ENCODE peak calls at places on chromosomes 2 and 18, in nine cellular contexts. One of them, this sample, is unnamed.
A peak's percentile ranks its signal among the peaks of the same experiment; 100 is the strongest.

GRCh38 chr2:18378020-18378653 is 182.3 kb downstream of the RDH14 start:
- DNase-seq in NB4: peak; percentile 46
- DNase-seq in sigmoid colon: no peak
- DNase-seq in IMR-90: peak; percentile 49
- DNase-seq in A549: peak; percentile 55
- DNase-seq in heart left ventricle: peak; percentile 25
- DNase-seq in HCT116: peak; percentile 19
- DNase-seq in K562: peak; percentile 57
- DNase-seq in endothelial cell of umbilical vein: peak; percentile 54
- DNase-seq in this sample: peak; percentile 19

GRCh38 chr2:64474200-64474630 is 20.3 kb downstream of the LGALSL start:
- DNase-seq in NB4: peak; percentile 78
- DNase-seq in sigmoid colon: no peak
- DNase-seq in IMR-90: no peak
- DNase-seq in A549: no peak
- DNase-seq in heart left ventricle: no peak
- DNase-seq in HCT116: no peak
- DNase-seq in K562: no peak
- DNase-seq in endothelial cell of umbilical vein: no peak
- DNase-seq in this sample: no peak

GRCh38 chr2:236608308-236608564 is 38.6 kb downstream of the ACKR3 start:
- DNase-seq in NB4: no peak
- DNase-seq in sigmoid colon: no peak
- DNase-seq in IMR-90: no peak
- DNase-seq in A549: no peak
- DNase-seq in heart left ventricle: no peak
- DNase-seq in HCT116: no peak
- DNase-seq in K562: no peak
- DNase-seq in endothelial cell of umbilical vein: no peak
- DNase-seq in this sample: no peak

GRCh38 chr2:164560181-164560792 is 61.0 kb downstream of the GRB14 start:
- DNase-seq in NB4: peak; percentile 23
- DNase-seq in sigmoid colon: no peak
- DNase-seq in IMR-90: peak; percentile 16
- DNase-seq in A549: peak; percentile 25
- DNase-seq in heart left ventricle: no peak
- DNase-seq in HCT116: peak; percentile 4
- DNase-seq in K562: no peak
- DNase-seq in endothelial cell of umbilical vein: peak; percentile 67
- DNase-seq in this sample: no peak

GRCh38 chr2:30776831-30777652 is 30.2 kb downstream of the CAPN13 start:
- DNase-seq in NB4: no peak
- DNase-seq in sigmoid colon: no peak
- DNase-seq in IMR-90: no peak
- DNase-seq in A549: no peak
- DNase-seq in heart left ventricle: no peak
- DNase-seq in HCT116: no peak
- DNase-seq in K562: no peak
- DNase-seq in endothelial cell of umbilical vein: no peak
- DNase-seq in this sample: peak; percentile 52

GRCh38 chr2:46183426-46183825 is 113.8 kb upstream of the EPAS1 start:
- DNase-seq in NB4: no peak
- DNase-seq in sigmoid colon: no peak
- DNase-seq in IMR-90: no peak
- DNase-seq in A549: no peak
- DNase-seq in heart left ventricle: no peak
- DNase-seq in HCT116: no peak
- DNase-seq in K562: no peak
- DNase-seq in endothelial cell of umbilical vein: no peak
- DNase-seq in this sample: no peak

GRCh38 chr18:37539236-37539635 is 26.4 kb downstream of the CELF4 start:
- DNase-seq in NB4: no peak
- DNase-seq in sigmoid colon: no peak
- DNase-seq in IMR-90: no peak
- DNase-seq in A549: no peak
- DNase-seq in heart left ventricle: no peak
- DNase-seq in HCT116: no peak
- DNase-seq in K562: no peak
- DNase-seq in endothelial cell of umbilical vein: no peak
- DNase-seq in this sample: no peak

GRCh38 chr2:11417946-11418585 is 47.9 kb downstream of the E2F6 start:
- DNase-seq in NB4: peak; percentile 65
- DNase-seq in sigmoid colon: no peak
- DNase-seq in IMR-90: no peak
- DNase-seq in A549: peak; percentile 71
- DNase-seq in heart left ventricle: no peak
- DNase-seq in HCT116: no peak
- DNase-seq in K562: peak; percentile 62
- DNase-seq in endothelial cell of umbilical vein: no peak
- DNase-seq in this sample: no peak

GRCh38 chr2:80054339-80054675 is 250.2 kb downstream of the LRRTM1 start:
- DNase-seq in NB4: no peak
- DNase-seq in sigmoid colon: no peak
- DNase-seq in IMR-90: peak; percentile 26
- DNase-seq in A549: no peak
- DNase-seq in heart left ventricle: no peak
- DNase-seq in HCT116: no peak
- DNase-seq in K562: no peak
- DNase-seq in endothelial cell of umbilical vein: no peak
- DNase-seq in this sample: no peak

GRCh38 chr2:177873915-177874314 is 198.7 kb downstream of the PDE11A start:
- DNase-seq in NB4: no peak
- DNase-seq in sigmoid colon: no peak
- DNase-seq in IMR-90: no peak
- DNase-seq in A549: no peak
- DNase-seq in heart left ventricle: no peak
- DNase-seq in HCT116: no peak
- DNase-seq in K562: no peak
- DNase-seq in endothelial cell of umbilical vein: no peak
- DNase-seq in this sample: no peak
- TF ChIP-seq POLR2A in NB4: no peak
- TF ChIP-seq POLR2A in sigmoid colon: no peak
- TF ChIP-seq POLR2A in IMR-90: no peak
- TF ChIP-seq POLR2A in A549: no peak
- TF ChIP-seq POLR2A in heart left ventricle: no peak
- TF ChIP-seq POLR2A in HCT116: no peak
- TF ChIP-seq POLR2A in K562: no peak
- TF ChIP-seq POLR2A in endothelial cell of umbilical vein: no peak
- TF ChIP-seq POLR2A in this sample: no peak

GRCh38 chr18:66226782-66227181 is 377.1 kb downstream of the CDH19 start:
- DNase-seq in NB4: no peak
- DNase-seq in sigmoid colon: no peak
- DNase-seq in IMR-90: no peak
- DNase-seq in A549: no peak
- DNase-seq in heart left ventricle: no peak
- DNase-seq in HCT116: no peak
- DNase-seq in K562: no peak
- DNase-seq in endothelial cell of umbilical vein: no peak
- DNase-seq in this sample: no peak
- TF ChIP-seq POLR2A in NB4: no peak
- TF ChIP-seq POLR2A in sigmoid colon: no peak
- TF ChIP-seq POLR2A in IMR-90: no peak
- TF ChIP-seq POLR2A in A549: no peak
- TF ChIP-seq POLR2A in heart left ventricle: no peak
- TF ChIP-seq POLR2A in HCT116: no peak
- TF ChIP-seq POLR2A in K562: no peak
- TF ChIP-seq POLR2A in endothelial cell of umbilical vein: no peak
- TF ChIP-seq POLR2A in this sample: no peak

DNA sequence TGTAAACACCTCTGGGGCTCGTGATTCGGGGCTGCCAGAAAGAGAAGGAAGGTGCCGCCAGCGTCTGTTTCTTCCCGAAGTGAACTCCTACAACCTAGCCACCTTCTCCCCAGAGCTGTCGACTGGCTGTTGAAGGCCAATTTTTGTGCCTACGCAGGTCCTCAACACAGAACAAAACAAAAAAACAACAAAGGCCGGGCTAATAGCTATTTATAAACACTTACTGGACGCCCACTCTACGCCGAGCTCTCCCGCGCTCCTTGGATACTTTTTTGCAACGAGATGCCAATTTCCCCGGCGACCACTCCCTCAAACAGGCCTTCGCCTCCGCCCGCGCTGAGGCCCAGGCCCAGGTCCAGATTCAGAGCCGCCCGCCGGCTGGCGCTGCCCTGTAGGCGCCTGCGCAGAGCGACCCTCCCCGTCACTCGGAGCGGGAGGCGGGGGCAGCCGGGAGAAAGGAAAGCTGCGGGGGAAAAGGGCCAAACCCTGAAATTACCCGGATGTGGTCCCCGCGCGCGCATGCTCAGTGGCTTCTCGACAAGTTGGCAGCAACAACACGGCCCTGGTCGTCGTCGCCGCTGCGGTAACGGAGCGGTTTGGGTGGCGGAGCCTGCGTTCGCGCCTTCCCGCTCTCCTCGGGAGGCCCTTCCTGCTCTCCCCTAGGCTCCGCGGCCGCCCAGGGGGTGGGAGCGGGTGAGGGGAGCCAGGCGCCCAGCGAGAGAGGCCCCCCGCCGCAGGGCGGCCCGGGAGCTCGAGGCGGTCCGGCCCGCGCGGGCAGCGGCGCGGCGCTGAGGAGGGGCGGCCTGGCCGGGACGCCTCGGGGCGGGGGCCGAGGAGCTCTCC is at the start of gene SMAD4:
- DNase-seq in NB4: peak; percentile 95
- DNase-seq in sigmoid colon: peak; percentile 98
- DNase-seq in IMR-90: peak; percentile 94
- DNase-seq in A549: peak; percentile 94
- DNase-seq in heart left ventricle: peak; percentile 96
- DNase-seq in HCT116: peak; percentile 86
- DNase-seq in K562: peak; percentile 94
- DNase-seq in endothelial cell of umbilical vein: peak; percentile 97
- DNase-seq in this sample: peak; percentile 96
- TF ChIP-seq POLR2A in NB4: peak; percentile 92
- TF ChIP-seq POLR2A in sigmoid colon: peak; percentile 92
- TF ChIP-seq POLR2A in IMR-90: peak; percentile 90
- TF ChIP-seq POLR2A in A549: peak; percentile 69
- TF ChIP-seq POLR2A in heart left ventricle: peak; percentile 86
- TF ChIP-seq POLR2A in HCT116: peak; percentile 83
- TF ChIP-seq POLR2A in K562: peak; percentile 91
- TF ChIP-seq POLR2A in endothelial cell of umbilical vein: peak; percentile 85
- TF ChIP-seq POLR2A in this sample: peak; percentile 65

GRCh38 chr2:233076749-233077148 is 16.6 kb downstream of the INPP5D start:
- DNase-seq in NB4: peak; percentile 74
- DNase-seq in sigmoid colon: no peak
- DNase-seq in IMR-90: no peak
- DNase-seq in A549: no peak
- DNase-seq in heart left ventricle: no peak
- DNase-seq in HCT116: no peak
- DNase-seq in K562: no peak
- DNase-seq in endothelial cell of umbilical vein: peak; percentile 65
- DNase-seq in this sample: no peak
- TF ChIP-seq POLR2A in NB4: no peak
- TF ChIP-seq POLR2A in sigmoid colon: no peak
- TF ChIP-seq POLR2A in IMR-90: no peak
- TF ChIP-seq POLR2A in A549: no peak
- TF ChIP-seq POLR2A in heart left ventricle: no peak
- TF ChIP-seq POLR2A in HCT116: no peak
- TF ChIP-seq POLR2A in K562: no peak
- TF ChIP-seq POLR2A in endothelial cell of umbilical vein: no peak
- TF ChIP-seq POLR2A in this sample: no peak

GRCh38 chr2:27377618-27378095 is 2.9 kb downstream of the ZNF513 start:
- DNase-seq in NB4: no peak
- DNase-seq in sigmoid colon: no peak
- DNase-seq in IMR-90: no peak
- DNase-seq in A549: no peak
- DNase-seq in heart left ventricle: no peak
- DNase-seq in HCT116: no peak
- DNase-seq in K562: no peak
- DNase-seq in endothelial cell of umbilical vein: no peak
- DNase-seq in this sample: no peak
- TF ChIP-seq POLR2A in NB4: peak; percentile 22
- TF ChIP-seq POLR2A in sigmoid colon: no peak
- TF ChIP-seq POLR2A in IMR-90: no peak
- TF ChIP-seq POLR2A in A549: peak; percentile 10
- TF ChIP-seq POLR2A in heart left ventricle: no peak
- TF ChIP-seq POLR2A in HCT116: peak; percentile 32
- TF ChIP-seq POLR2A in K562: peak; percentile 34
- TF ChIP-seq POLR2A in endothelial cell of umbilical vein: no peak
- TF ChIP-seq POLR2A in this sample: no peak

GRCh38 chr2:28612131-28612812 is 116.4 kb downstream of the PLB1 start:
- DNase-seq in NB4: no peak
- DNase-seq in sigmoid colon: no peak
- DNase-seq in IMR-90: no peak
- DNase-seq in A549: no peak
- DNase-seq in heart left ventricle: peak; percentile 16
- DNase-seq in HCT116: no peak
- DNase-seq in K562: no peak
- DNase-seq in endothelial cell of umbilical vein: no peak
- DNase-seq in this sample: no peak

GRCh38 chr2:28608829-28609400 is 113.1 kb downstream of the PLB1 start:
- DNase-seq in NB4: peak; percentile 37
- DNase-seq in sigmoid colon: no peak
- DNase-seq in IMR-90: no peak
- DNase-seq in A549: no peak
- DNase-seq in heart left ventricle: peak; percentile 21
- DNase-seq in HCT116: no peak
- DNase-seq in K562: no peak
- DNase-seq in endothelial cell of umbilical vein: peak; percentile 76
- DNase-seq in this sample: no peak

GRCh38 chr2:28608061-28608828 is 112.4 kb downstream of the PLB1 start:
- DNase-seq in NB4: no peak
- DNase-seq in sigmoid colon: no peak
- DNase-seq in IMR-90: no peak
- DNase-seq in A549: no peak
- DNase-seq in heart left ventricle: peak; percentile 86
- DNase-seq in HCT116: no peak
- DNase-seq in K562: no peak
- DNase-seq in endothelial cell of umbilical vein: no peak
- DNase-seq in this sample: no peak

GRCh38 chr2:28613181-28613580 is 117.3 kb downstream of the PLB1 start:
- DNase-seq in NB4: no peak
- DNase-seq in sigmoid colon: no peak
- DNase-seq in IMR-90: no peak
- DNase-seq in A549: no peak
- DNase-seq in heart left ventricle: no peak
- DNase-seq in HCT116: no peak
- DNase-seq in K562: no peak
- DNase-seq in endothelial cell of umbilical vein: peak; percentile 24
- DNase-seq in this sample: no peak

DNA sequence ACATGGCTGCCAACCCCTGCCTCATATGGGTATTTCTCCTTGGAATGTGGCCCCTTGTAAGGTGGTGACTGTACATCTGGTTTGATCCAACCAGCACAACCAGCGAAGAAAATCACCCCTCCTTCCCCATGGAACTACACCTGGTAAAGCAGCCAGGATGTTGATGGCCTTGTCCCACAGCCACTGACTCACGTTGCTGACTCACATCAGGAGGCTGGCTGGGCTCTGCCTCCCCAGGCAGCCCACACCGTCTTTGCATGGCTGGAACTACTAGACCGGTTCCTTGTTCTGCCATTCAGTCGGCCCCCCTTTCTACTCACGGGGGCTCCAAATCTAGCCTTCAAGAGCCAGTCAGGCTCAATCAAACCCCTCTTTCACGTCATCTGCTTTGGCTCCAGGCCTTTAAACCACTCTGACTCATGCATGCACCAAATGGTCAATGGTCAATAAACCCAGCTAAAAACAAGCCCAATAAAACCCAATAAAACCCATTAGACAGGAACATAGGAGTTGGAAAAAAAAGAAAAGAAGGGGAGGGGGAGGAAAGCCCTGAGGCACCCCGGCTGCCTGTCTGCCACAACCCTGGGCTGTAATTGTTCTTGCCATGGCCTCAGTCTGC is 114.8 kb downstream of the PLB1 start:
- DNase-seq in NB4: peak; percentile 46
- DNase-seq in sigmoid colon: no peak
- DNase-seq in IMR-90: peak; percentile 96
- DNase-seq in A549: peak; percentile 84
- DNase-seq in heart left ventricle: peak; percentile 17
- DNase-seq in HCT116: peak; percentile 86
- DNase-seq in K562: peak; percentile 24
- DNase-seq in endothelial cell of umbilical vein: peak; percentile 92
- DNase-seq in this sample: peak; percentile 56
- TF ChIP-seq POLR2A in NB4: no peak
- TF ChIP-seq POLR2A in sigmoid colon: no peak
- TF ChIP-seq POLR2A in IMR-90: no peak
- TF ChIP-seq POLR2A in A549: no peak
- TF ChIP-seq POLR2A in heart left ventricle: no peak
- TF ChIP-seq POLR2A in HCT116: no peak
- TF ChIP-seq POLR2A in K562: no peak
- TF ChIP-seq POLR2A in endothelial cell of umbilical vein: no peak
- TF ChIP-seq POLR2A in this sample: no peak

This sample was measured in thyroid gland.